ENCODE peak calls at places on chromosome 1, in nine cellular contexts. W is pancreas, V is aorta, U is SJSA1, R is transverse colon, C is GM23248, M is uterus, T is adrenal gland, Z is psoas muscle. G is an unnamed sample. For H3K27me3 and H3K36me3, the result is how much of the 10 kb centered on the place peaks cover.

GRCh38 chr1:4375812-4376211 is 278.6 kb upstream of the AJAP1 start:
- DNase-seq in W (no peak), V (no peak), U (no peak), R (no peak), C (no peak), M (no peak), T (no peak), Z (no peak), G (no peak)

GRCh38 chr1:226939439-226940028 is 560 bp upstream of the COQ8A start:
- DNase-seq in W (peak), V (peak), U (no peak), R (peak), C (no peak), M (peak), T (peak), Z (peak), G (peak)

GRCh38 chr1:200302893-200303250 is 107.0 kb downstream of the ZNF281 start:
- DNase-seq in W (peak), V (no peak), U (no peak), R (no peak), C (peak), M (no peak), T (no peak), Z (no peak), G (peak)

GRCh38 chr1:32709075-32709474 is 6.5 kb upstream of the SYNC start:
- DNase-seq in W (no peak), V (no peak), U (no peak), R (no peak), C (no peak), M (no peak), T (no peak), Z (no peak), G (no peak)

GRCh38 chr1:205519541-205520131 is 15.2 kb downstream of the CDK18 start:
- DNase-seq in W (no peak), V (no peak), U (no peak), R (peak), C (no peak), M (peak), T (no peak), Z (no peak), G (no peak)

GRCh38 chr1:201649776-201650607 is 111.1 kb downstream of the NAV1 start:
- DNase-seq in W (peak), V (peak), U (no peak), R (peak), C (peak), M (peak), T (peak), Z (peak), G (peak)

GRCh38 chr1:167999930-168000329 is 63.1 kb upstream of the MPC2 start:
- DNase-seq in W (no peak), V (no peak), U (no peak), R (no peak), C (no peak), M (no peak), T (no peak), Z (no peak), G (no peak)

GRCh38 chr1:67710417-67710816 is 25.4 kb downstream of the GADD45A start:
- DNase-seq in W (no peak), V (no peak), U (no peak), R (no peak), C (peak), M (no peak), T (no peak), Z (no peak), G (peak)

GRCh38 chr1:202214089-202214843 is 20.7 kb downstream of the LGR6 start:
- DNase-seq in W (no peak), V (no peak), U (no peak), R (peak), C (no peak), M (no peak), T (no peak), Z (no peak), G (peak)

GRCh38 chr1:7726623-7727022 is 44.5 kb upstream of the VAMP3 start:
- DNase-seq in W (no peak), V (no peak), U (no peak), R (no peak), C (no peak), M (no peak), T (no peak), Z (no peak), G (no peak)

GRCh38 chr1:7727816-7728477 is 43.1 kb upstream of the VAMP3 start:
- DNase-seq in W (no peak), V (no peak), U (no peak), R (no peak), C (no peak), M (no peak), T (peak), Z (no peak), G (no peak)

GRCh38 chr1:7738044-7738443 is 33.1 kb upstream of the VAMP3 start:
- DNase-seq in W (no peak), V (no peak), U (no peak), R (no peak), C (no peak), M (no peak), T (no peak), Z (no peak), G (no peak)

DNA sequence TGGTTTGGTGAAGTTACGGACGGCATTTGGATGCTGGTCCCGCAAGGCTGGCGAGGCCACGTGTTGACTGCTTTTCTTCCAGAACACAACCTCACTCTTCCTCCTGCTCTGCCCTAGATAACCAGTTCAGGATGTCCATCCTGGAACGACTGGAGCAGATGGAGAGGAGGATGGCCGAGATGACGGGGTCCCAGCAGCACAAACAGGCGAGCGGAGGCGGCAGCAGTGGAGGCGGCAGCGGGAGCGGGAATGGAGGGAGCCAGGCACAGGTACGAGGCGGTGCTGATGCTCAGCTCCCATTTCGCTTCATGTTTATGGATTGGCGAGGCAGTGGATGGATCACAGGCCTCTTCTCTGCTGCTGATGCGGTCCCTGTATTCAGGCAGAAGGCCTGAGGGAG is 38.8 kb upstream of the VAMP3 start:
- DNase-seq in W (no peak), V (no peak), U (no peak), R (no peak), C (no peak), M (no peak), T (no peak), Z (no peak), G (no peak)
- H3K27me3 ChIP-seq in W (under half), V (under half), U (under half), R (under half), C (under half), M (under half), T (under half), Z (under half), G (under half)

GRCh38 chr1:37723072-37723389 is 30.7 kb downstream of the CDCA8 start:
- DNase-seq in W (no peak), V (no peak), U (no peak), R (no peak), C (no peak), M (no peak), T (no peak), Z (no peak), G (no peak)

GRCh38 chr1:37723390-37724078 is 31.2 kb downstream of the CDCA8 start:
- DNase-seq in W (no peak), V (no peak), U (no peak), R (no peak), C (peak), M (no peak), T (no peak), Z (no peak), G (no peak)

GRCh38 chr1:37721565-37721964 is 29.2 kb downstream of the CDCA8 start:
- DNase-seq in W (no peak), V (no peak), U (no peak), R (no peak), C (peak), M (no peak), T (no peak), Z (no peak), G (no peak)

GRCh38 chr1:37720231-37721130 is 28.2 kb downstream of the CDCA8 start:
- DNase-seq in W (no peak), V (no peak), U (peak), R (no peak), C (no peak), M (no peak), T (no peak), Z (no peak), G (no peak)

GRCh38 chr1:37722181-37723071 is 30.1 kb downstream of the CDCA8 start:
- DNase-seq in W (no peak), V (no peak), U (no peak), R (no peak), C (no peak), M (no peak), T (no peak), Z (no peak), G (no peak)
- H3K4me3 ChIP-seq in W (no peak), V (no peak), U (no peak), R (no peak), C (no peak), M (no peak), T (no peak), Z (no peak), G (no peak)

GRCh38 chr1:180936110-180937011 is 23.7 kb downstream of the KIAA1614 start:
- DNase-seq in W (no peak), V (no peak), U (no peak), R (no peak), C (no peak), M (no peak), T (no peak), Z (no peak), G (no peak)
- H3K36me3 ChIP-seq in W (under half), V (under half), U (under half), R (under half), C (under half), M (under half), T (under half), Z (under half), G (under half)

GRCh38 chr1:170669036-170669435 is 5.1 kb downstream of the PRRX1 start:
- DNase-seq in W (no peak), V (no peak), U (no peak), R (no peak), C (peak), M (no peak), T (no peak), Z (peak), G (no peak)
- H3K27me3 ChIP-seq in W (under half), V (under half), U (under half), R (half or more), C (under half), M (under half), T (under half), Z (under half), G (under half)

DNA sequence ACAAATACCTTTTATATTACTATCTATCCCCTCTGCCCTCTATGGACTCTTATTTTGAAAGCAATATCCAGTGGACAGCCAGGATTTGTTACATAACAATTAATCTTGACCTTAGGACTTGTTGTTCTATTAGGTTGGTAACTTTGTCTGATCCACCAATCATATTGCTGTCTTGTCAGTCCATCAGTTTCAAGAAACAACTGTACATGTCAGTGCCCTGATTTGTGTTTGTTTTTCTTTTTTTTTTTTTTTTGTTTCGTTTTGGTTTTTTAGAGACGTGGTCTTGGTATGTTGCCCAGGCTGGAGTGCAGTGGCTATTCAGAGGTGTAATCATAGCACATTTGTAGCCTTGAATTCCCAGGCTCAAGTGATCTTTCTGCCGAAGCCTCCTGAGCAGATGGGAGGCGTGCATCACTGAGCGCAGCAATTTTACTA is 1.5 kb upstream of the SCP2 start:
- DNase-seq in W (peak), V (no peak), U (no peak), R (no peak), C (no peak), M (peak), T (no peak), Z (no peak), G (no peak)
- H3K4me3 ChIP-seq in W (no peak), V (no peak), U (no peak), R (no peak), C (no peak), M (no peak), T (peak), Z (peak), G (peak)